ENCODE peak calls at places on chromosomes 1 and 21, in eight cellular contexts. One of them, this sample, is unnamed. For H3K36me3, the result is how much of the 10 kb centered on the place peaks cover.

GRCh38 chr1:145960468-145961108 is 2.8 kb upstream of the LIX1L start:
- DNase-seq in lower lobe of right lung: peak
- DNase-seq in upper lobe of right lung: peak
- DNase-seq in MM.1S: no peak
- DNase-seq in left lung: peak
- DNase-seq in heart left ventricle: peak
- DNase-seq in WERI-Rb-1: peak
- DNase-seq in neural progenitor cell: peak
- DNase-seq in this sample: peak

GRCh38 chr1:236388332-236388731 is 5.8 kb upstream of the EDARADD start:
- DNase-seq in lower lobe of right lung: no peak
- DNase-seq in upper lobe of right lung: no peak
- DNase-seq in MM.1S: no peak
- DNase-seq in left lung: no peak
- DNase-seq in heart left ventricle: no peak
- DNase-seq in WERI-Rb-1: no peak
- DNase-seq in neural progenitor cell: no peak
- DNase-seq in this sample: no peak

GRCh38 chr1:53294557-53294956 is 33.3 kb downstream of the LRP8 start:
- DNase-seq in lower lobe of right lung: no peak
- DNase-seq in upper lobe of right lung: no peak
- DNase-seq in MM.1S: peak
- DNase-seq in left lung: no peak
- DNase-seq in heart left ventricle: no peak
- DNase-seq in WERI-Rb-1: peak
- DNase-seq in neural progenitor cell: no peak
- DNase-seq in this sample: no peak

GRCh38 chr1:171965802-171966201 is 124.5 kb downstream of the DNM3 start:
- DNase-seq in lower lobe of right lung: no peak
- DNase-seq in upper lobe of right lung: no peak
- DNase-seq in MM.1S: no peak
- DNase-seq in left lung: no peak
- DNase-seq in heart left ventricle: no peak
- DNase-seq in WERI-Rb-1: no peak
- DNase-seq in neural progenitor cell: no peak
- DNase-seq in this sample: no peak

GRCh38 chr1:200252526-200252925 is 157.3 kb downstream of the ZNF281 start:
- DNase-seq in lower lobe of right lung: no peak
- DNase-seq in upper lobe of right lung: no peak
- DNase-seq in MM.1S: no peak
- DNase-seq in left lung: no peak
- DNase-seq in heart left ventricle: no peak
- DNase-seq in WERI-Rb-1: no peak
- DNase-seq in neural progenitor cell: no peak
- DNase-seq in this sample: no peak

GRCh38 chr1:58076258-58076657 is 470.3 kb downstream of the OMA1 start:
- DNase-seq in lower lobe of right lung: no peak
- DNase-seq in upper lobe of right lung: no peak
- DNase-seq in MM.1S: no peak
- DNase-seq in left lung: no peak
- DNase-seq in heart left ventricle: no peak
- DNase-seq in WERI-Rb-1: no peak
- DNase-seq in neural progenitor cell: no peak
- DNase-seq in this sample: no peak

GRCh38 chr1:151615711-151616504 is 4.1 kb downstream of the SNX27 start:
- DNase-seq in lower lobe of right lung: no peak
- DNase-seq in upper lobe of right lung: no peak
- DNase-seq in MM.1S: no peak
- DNase-seq in left lung: no peak
- DNase-seq in heart left ventricle: no peak
- DNase-seq in WERI-Rb-1: no peak
- DNase-seq in neural progenitor cell: no peak
- DNase-seq in this sample: no peak

GRCh38 chr1:224253721-224254120 is 70.7 kb downstream of the DEGS1 start:
- DNase-seq in lower lobe of right lung: no peak
- DNase-seq in upper lobe of right lung: no peak
- DNase-seq in MM.1S: no peak
- DNase-seq in left lung: no peak
- DNase-seq in heart left ventricle: no peak
- DNase-seq in WERI-Rb-1: no peak
- DNase-seq in neural progenitor cell: no peak
- DNase-seq in this sample: no peak

GRCh38 chr1:246709196-246709595 is 15.0 kb upstream of the SCCPDH start:
- DNase-seq in lower lobe of right lung: no peak
- DNase-seq in upper lobe of right lung: no peak
- DNase-seq in MM.1S: no peak
- DNase-seq in left lung: no peak
- DNase-seq in heart left ventricle: no peak
- DNase-seq in WERI-Rb-1: no peak
- DNase-seq in neural progenitor cell: no peak
- DNase-seq in this sample: no peak
- TF ChIP-seq CTCF in lower lobe of right lung: no peak
- TF ChIP-seq CTCF in upper lobe of right lung: no peak
- TF ChIP-seq CTCF in MM.1S: no peak
- TF ChIP-seq CTCF in left lung: no peak
- TF ChIP-seq CTCF in heart left ventricle: no peak
- TF ChIP-seq CTCF in WERI-Rb-1: no peak
- TF ChIP-seq CTCF in neural progenitor cell: no peak
- TF ChIP-seq CTCF in this sample: no peak

GRCh38 chr1:206581571-206581981 is 30.7 kb downstream of the EIF2D start:
- DNase-seq in lower lobe of right lung: peak
- DNase-seq in upper lobe of right lung: peak
- DNase-seq in MM.1S: no peak
- DNase-seq in left lung: no peak
- DNase-seq in heart left ventricle: no peak
- DNase-seq in WERI-Rb-1: no peak
- DNase-seq in neural progenitor cell: no peak
- DNase-seq in this sample: no peak
- H3K27ac ChIP-seq in lower lobe of right lung: no peak
- H3K27ac ChIP-seq in upper lobe of right lung: peak
- H3K27ac ChIP-seq in MM.1S: no peak
- H3K27ac ChIP-seq in left lung: no peak
- H3K27ac ChIP-seq in heart left ventricle: no peak
- H3K27ac ChIP-seq in WERI-Rb-1: no peak
- H3K27ac ChIP-seq in neural progenitor cell: no peak
- H3K27ac ChIP-seq in this sample: no peak

DNA sequence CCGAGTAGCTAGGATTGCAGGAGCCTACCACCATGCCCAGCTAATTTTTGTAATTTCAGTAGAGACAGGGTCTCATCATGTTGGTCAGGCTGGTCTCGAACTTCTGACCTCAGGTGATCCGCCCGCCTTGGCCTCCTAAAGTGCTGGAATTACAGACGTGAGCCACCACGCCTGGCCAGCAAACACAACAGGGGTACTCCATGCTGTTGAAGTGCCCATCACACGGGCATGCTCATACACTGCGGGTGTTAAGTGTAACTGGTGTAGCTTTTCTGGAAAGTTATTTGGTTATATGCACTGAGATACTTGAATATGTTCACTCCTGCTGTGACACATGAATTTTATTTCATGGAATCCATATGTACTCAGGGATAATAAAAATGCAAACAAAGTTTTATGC is 9.3 kb downstream of the SRSF4 start:
- DNase-seq in lower lobe of right lung: no peak
- DNase-seq in upper lobe of right lung: no peak
- DNase-seq in MM.1S: no peak
- DNase-seq in left lung: no peak
- DNase-seq in heart left ventricle: no peak
- DNase-seq in WERI-Rb-1: no peak
- DNase-seq in neural progenitor cell: no peak
- DNase-seq in this sample: no peak
- H3K36me3 ChIP-seq in lower lobe of right lung: under half
- H3K36me3 ChIP-seq in upper lobe of right lung: under half
- H3K36me3 ChIP-seq in MM.1S: under half
- H3K36me3 ChIP-seq in left lung: under half
- H3K36me3 ChIP-seq in heart left ventricle: under half
- H3K36me3 ChIP-seq in WERI-Rb-1: half or more
- H3K36me3 ChIP-seq in neural progenitor cell: under half
- H3K36me3 ChIP-seq in this sample: under half

GRCh38 chr1:51058863-51059262 is 43.2 kb upstream of the C1orf185 start:
- DNase-seq in lower lobe of right lung: no peak
- DNase-seq in upper lobe of right lung: no peak
- DNase-seq in MM.1S: no peak
- DNase-seq in left lung: no peak
- DNase-seq in heart left ventricle: no peak
- DNase-seq in WERI-Rb-1: no peak
- DNase-seq in neural progenitor cell: peak
- DNase-seq in this sample: no peak
- TF ChIP-seq CTCF in lower lobe of right lung: peak
- TF ChIP-seq CTCF in upper lobe of right lung: peak
- TF ChIP-seq CTCF in MM.1S: peak
- TF ChIP-seq CTCF in left lung: no peak
- TF ChIP-seq CTCF in heart left ventricle: no peak
- TF ChIP-seq CTCF in WERI-Rb-1: peak
- TF ChIP-seq CTCF in neural progenitor cell: peak
- TF ChIP-seq CTCF in this sample: no peak

GRCh38 chr1:217946581-217946980 is 315.4 kb downstream of the SPATA17 start:
- DNase-seq in lower lobe of right lung: no peak
- DNase-seq in upper lobe of right lung: no peak
- DNase-seq in MM.1S: no peak
- DNase-seq in left lung: no peak
- DNase-seq in heart left ventricle: no peak
- DNase-seq in WERI-Rb-1: no peak
- DNase-seq in neural progenitor cell: no peak
- DNase-seq in this sample: no peak
- H3K27ac ChIP-seq in lower lobe of right lung: no peak
- H3K27ac ChIP-seq in upper lobe of right lung: no peak
- H3K27ac ChIP-seq in MM.1S: no peak
- H3K27ac ChIP-seq in left lung: no peak
- H3K27ac ChIP-seq in heart left ventricle: no peak
- H3K27ac ChIP-seq in WERI-Rb-1: no peak
- H3K27ac ChIP-seq in neural progenitor cell: no peak
- H3K27ac ChIP-seq in this sample: no peak

DNA sequence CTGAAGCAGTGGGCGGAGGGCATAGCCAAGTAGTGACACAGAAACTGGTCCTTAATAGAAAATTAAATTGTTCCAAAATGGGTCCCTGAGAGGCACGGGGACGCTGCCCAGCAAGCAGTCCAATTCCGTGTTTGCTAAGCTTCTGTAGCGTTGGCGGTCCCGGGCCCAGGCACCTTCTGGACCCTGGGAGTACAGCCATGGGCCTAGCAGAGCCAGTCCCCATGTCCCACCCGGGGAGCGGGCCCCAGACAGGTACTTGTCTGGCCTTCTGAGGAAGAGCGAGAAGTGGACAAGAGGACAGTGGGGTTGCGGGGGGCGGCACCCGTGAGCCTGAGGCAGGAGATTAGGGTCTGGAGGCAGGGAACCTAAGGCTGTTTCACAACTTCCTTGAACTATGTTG is 11.5 kb upstream of the CCDC27 start:
- DNase-seq in lower lobe of right lung: peak
- DNase-seq in upper lobe of right lung: no peak
- DNase-seq in MM.1S: no peak
- DNase-seq in left lung: peak
- DNase-seq in heart left ventricle: peak
- DNase-seq in WERI-Rb-1: no peak
- DNase-seq in neural progenitor cell: no peak
- DNase-seq in this sample: peak
- H3K36me3 ChIP-seq in lower lobe of right lung: half or more
- H3K36me3 ChIP-seq in upper lobe of right lung: half or more
- H3K36me3 ChIP-seq in MM.1S: under half
- H3K36me3 ChIP-seq in left lung: under half
- H3K36me3 ChIP-seq in heart left ventricle: half or more
- H3K36me3 ChIP-seq in WERI-Rb-1: half or more
- H3K36me3 ChIP-seq in neural progenitor cell: under half
- H3K36me3 ChIP-seq in this sample: half or more

GRCh38 chr21:36854391-36854790 is 112.1 kb downstream of the HLCS start:
- DNase-seq in lower lobe of right lung: no peak
- DNase-seq in upper lobe of right lung: no peak
- DNase-seq in MM.1S: peak
- DNase-seq in left lung: no peak
- DNase-seq in heart left ventricle: peak
- DNase-seq in WERI-Rb-1: peak
- DNase-seq in neural progenitor cell: peak
- DNase-seq in this sample: no peak
- TF ChIP-seq CTCF in lower lobe of right lung: peak
- TF ChIP-seq CTCF in upper lobe of right lung: peak
- TF ChIP-seq CTCF in MM.1S: peak
- TF ChIP-seq CTCF in left lung: peak
- TF ChIP-seq CTCF in heart left ventricle: peak
- TF ChIP-seq CTCF in WERI-Rb-1: peak
- TF ChIP-seq CTCF in neural progenitor cell: peak
- TF ChIP-seq CTCF in this sample: no peak

This sample was measured in suprapubic skin.